ENCODE peak calls at places on chromosome 17, in four cellular contexts. H is HepG2, P is K562, I is GM12878. M is an unnamed sample.

GRCh38 chr17:79664925-79665738 is 54.3 kb upstream of the RBFOX3 start:
- DNase-seq in H (no peak), P (no peak), I (no peak), M (peak)

GRCh38 chr17:40316571-40317344 is 7.8 kb downstream of the RARA start:
- DNase-seq in H (peak), P (no peak), I (no peak), M (peak)

GRCh38 chr17:44777394-44778348 is 18.9 kb downstream of the ADAM11 start:
- DNase-seq in H (no peak), P (no peak), I (no peak), M (no peak)

GRCh38 chr17:34378664-34379101 is 15.7 kb upstream of the CCL1 start:
- DNase-seq in H (no peak), P (no peak), I (peak), M (no peak)

GRCh38 chr17:36675786-36676185 is 74.4 kb downstream of the MRM1 start:
- DNase-seq in H (no peak), P (no peak), I (no peak), M (no peak)

GRCh38 chr17:73119631-73120030 is 27.1 kb upstream of the SLC39A11 start:
- DNase-seq in H (no peak), P (no peak), I (no peak), M (no peak)

GRCh38 chr17:81577278-81578000 is 25.3 kb upstream of the FAAP100 start:
- DNase-seq in H (peak), P (no peak), I (no peak), M (no peak)

GRCh38 chr17:58352843-58353719 is 1.1 kb upstream of the SUPT4H1 start:
- DNase-seq in H (no peak), P (no peak), I (no peak), M (peak)

GRCh38 chr17:50264263-50265113 is 9.8 kb upstream of the TMEM92 start:
- DNase-seq in H (no peak), P (peak), I (no peak), M (no peak)

GRCh38 chr17:13337864-13338371 is 263.8 kb downstream of the HS3ST3A1 start:
- DNase-seq in H (peak), P (peak), I (no peak), M (no peak)

GRCh38 chr17:66730497-66730923 is 104.4 kb upstream of the CACNG5 start:
- DNase-seq in H (no peak), P (no peak), I (no peak), M (peak)

GRCh38 chr17:4086041-4086483 is 56.8 kb downstream of the ZZEF1 start:
- DNase-seq in H (no peak), P (no peak), I (peak), M (no peak)

GRCh38 chr17:34299918-34300600 is 14.5 kb downstream of the CCL11 start:
- DNase-seq in H (no peak), P (no peak), I (no peak), M (no peak)

GRCh38 chr17:2337811-2338657 is 733 bp downstream of the SGSM2 start:
- DNase-seq in H (peak), P (peak), I (no peak), M (peak)

GRCh38 chr17:83151442-83152220 is 72.2 kb downstream of the METRNL start:
- DNase-seq in H (peak), P (no peak), I (no peak), M (no peak)

GRCh38 chr17:43745541-43745940 is 13.1 kb downstream of the SOST start:
- DNase-seq in H (no peak), P (no peak), I (no peak), M (peak)

GRCh38 chr17:63987616-63988478 is 10.3 kb upstream of the PRR29 start:
- DNase-seq in H (no peak), P (no peak), I (no peak), M (no peak)

GRCh38 chr17:72321886-72322285 is 201.1 kb downstream of the SOX9 start:
- DNase-seq in H (no peak), P (no peak), I (no peak), M (no peak)

GRCh38 chr17:69275751-69276150 is 47.1 kb upstream of the ABCA10 start:
- DNase-seq in H (no peak), P (no peak), I (no peak), M (no peak)

GRCh38 chr17:82094931-82095776 is 2.9 kb downstream of the FASN start:
- DNase-seq in H (no peak), P (no peak), I (no peak), M (peak)

GRCh38 chr17:2391597-2392251 is 9.1 kb downstream of the MNT start:
- DNase-seq in H (no peak), P (no peak), I (no peak), M (no peak)

GRCh38 chr17:1376061-1376460 is 24.0 kb downstream of the YWHAE start:
- DNase-seq in H (no peak), P (no peak), I (no peak), M (no peak)

GRCh38 chr17:64183815-64184397 is 54.0 kb upstream of the ERN1 start:
- DNase-seq in H (no peak), P (no peak), I (no peak), M (no peak)

GRCh38 chr17:13194887-13195286 is 177.1 kb upstream of the ELAC2 start:
- DNase-seq in H (no peak), P (no peak), I (no peak), M (no peak)

GRCh38 chr17:50589112-50589712 is 28.7 kb downstream of the CACNA1G start:
- DNase-seq in H (no peak), P (no peak), I (no peak), M (no peak)

GRCh38 chr17:81808778-81809555 is 5.0 kb downstream of the GCGR start:
- DNase-seq in H (no peak), P (no peak), I (no peak), M (no peak)

GRCh38 chr17:61560071-61560470 is 30.9 kb downstream of the NACA2 start:
- DNase-seq in H (no peak), P (no peak), I (no peak), M (no peak)

GRCh38 chr17:61555127-61555531 is 35.9 kb downstream of the NACA2 start:
- DNase-seq in H (no peak), P (no peak), I (no peak), M (no peak)

GRCh38 chr17:61556224-61557188 is 34.5 kb downstream of the NACA2 start:
- DNase-seq in H (no peak), P (no peak), I (no peak), M (no peak)

GRCh38 chr17:61551255-61551742 is 39.7 kb downstream of the NACA2 start:
- DNase-seq in H (peak), P (peak), I (no peak), M (no peak)

GRCh38 chr17:61554209-61554608 is 36.8 kb downstream of the NACA2 start:
- DNase-seq in H (no peak), P (no peak), I (no peak), M (no peak)
- TF ChIP-seq ATF2 in H (no peak), P (no peak), I (no peak), M (no peak)

GRCh38 chr17:42118545-42118944 is 2.6 kb downstream of the KAT2A start:
- DNase-seq in H (peak), P (peak), I (no peak), M (peak)
- TF ChIP-seq ATF2 in H (no peak), P (no peak), I (no peak), M (no peak)

GRCh38 chr17:47719411-47720152 is 13.5 kb upstream of the TBX21 start:
- DNase-seq in H (no peak), P (peak), I (no peak), M (no peak)
- TF ChIP-seq ATF2 in H (no peak), P (no peak), I (no peak), M (no peak)

DNA sequence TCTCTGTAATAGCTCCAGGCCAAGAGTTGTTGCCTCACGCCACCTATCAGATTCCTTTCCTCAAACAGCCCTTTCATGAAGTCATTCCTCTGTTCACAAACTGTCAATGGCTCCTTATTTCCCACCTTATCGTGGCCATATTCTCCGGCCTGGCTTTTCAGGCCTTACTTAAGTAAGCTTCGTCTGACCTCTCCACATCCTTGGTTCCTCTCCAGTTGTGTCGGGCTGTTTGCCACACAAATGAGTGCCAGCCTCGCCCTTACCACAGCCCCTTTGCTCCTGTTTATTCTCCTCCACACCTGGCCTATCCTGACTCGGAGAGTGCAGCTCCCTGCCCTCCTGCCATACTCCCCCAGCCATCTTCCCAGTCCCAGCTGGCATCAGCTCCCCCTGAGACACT is 2.0 kb downstream of the TP53I13 start:
- DNase-seq in H (no peak), P (no peak), I (no peak), M (no peak)
- TF ChIP-seq ATF2 in H (no peak), P (no peak), I (no peak), M (no peak)

GRCh38 chr17:11807606-11808005 is 189.7 kb downstream of the ZNF18 start:
- DNase-seq in H (no peak), P (no peak), I (no peak), M (no peak)

GRCh38 chr17:11814655-11815262 is 182.5 kb downstream of the ZNF18 start:
- DNase-seq in H (no peak), P (no peak), I (no peak), M (no peak)

GRCh38 chr17:11816409-11816808 is 180.9 kb downstream of the ZNF18 start:
- DNase-seq in H (no peak), P (no peak), I (no peak), M (no peak)

GRCh38 chr17:11813278-11813677 is 184.0 kb downstream of the ZNF18 start:
- DNase-seq in H (no peak), P (no peak), I (no peak), M (no peak)
- TF ChIP-seq ATF2 in H (no peak), P (no peak), I (no peak), M (no peak)

GRCh38 chr17:76351526-76352071 is 2.1 kb downstream of the PRPSAP1 start:
- DNase-seq in H (peak), P (no peak), I (no peak), M (no peak)
- TF ChIP-seq ATF2 in H (peak), P (no peak), I (no peak), M (no peak)